ENCODE peak calls at places on chromosomes 5 and 9, in five cellular contexts. One of them, this sample, is unnamed.

GRCh38 chr5:99587983-99588382 is 659.2 kb upstream of the CHD1 start:
- DNase-seq in HepG2: no peak
- DNase-seq in OCI-LY7: no peak
- DNase-seq in pancreas: no peak
- DNase-seq in cardiac muscle cell: no peak
- DNase-seq in this sample: no peak

GRCh38 chr5:78591227-78591626 is 57.3 kb downstream of the LHFPL2 start:
- DNase-seq in HepG2: peak; percentile 54
- DNase-seq in OCI-LY7: no peak
- DNase-seq in pancreas: no peak
- DNase-seq in cardiac muscle cell: peak; percentile 70
- DNase-seq in this sample: no peak

GRCh38 chr9:32703635-32704034 is 68.2 kb upstream of the TAF1L start:
- DNase-seq in HepG2: peak; percentile 5
- DNase-seq in OCI-LY7: peak; percentile 33
- DNase-seq in pancreas: no peak
- DNase-seq in cardiac muscle cell: peak; percentile 7
- DNase-seq in this sample: no peak

GRCh38 chr5:171595801-171596231 is 176.4 kb downstream of the FGF18 start:
- DNase-seq in HepG2: peak; percentile 4
- DNase-seq in OCI-LY7: no peak
- DNase-seq in pancreas: no peak
- DNase-seq in cardiac muscle cell: peak; percentile 63
- DNase-seq in this sample: peak; percentile 19

GRCh38 chr5:109155625-109156024 is 254.1 kb downstream of the PJA2 start:
- DNase-seq in HepG2: no peak
- DNase-seq in OCI-LY7: no peak
- DNase-seq in pancreas: no peak
- DNase-seq in cardiac muscle cell: no peak
- DNase-seq in this sample: no peak

GRCh38 chr5:96093890-96094381 is 132.3 kb upstream of the ELL2 start:
- DNase-seq in HepG2: peak; percentile 74
- DNase-seq in OCI-LY7: no peak
- DNase-seq in pancreas: no peak
- DNase-seq in cardiac muscle cell: no peak
- DNase-seq in this sample: no peak

GRCh38 chr5:102764381-102765005 is 9.4 kb downstream of the PAM start:
- DNase-seq in HepG2: no peak
- DNase-seq in OCI-LY7: no peak
- DNase-seq in pancreas: no peak
- DNase-seq in cardiac muscle cell: no peak
- DNase-seq in this sample: no peak

GRCh38 chr5:119031905-119032304 is 39.0 kb upstream of the DMXL1 start:
- DNase-seq in HepG2: no peak
- DNase-seq in OCI-LY7: peak; percentile 76
- DNase-seq in pancreas: no peak
- DNase-seq in cardiac muscle cell: no peak
- DNase-seq in this sample: no peak

GRCh38 chr9:121651295-121652036 is at the start of gene DAB2IP:
- DNase-seq in HepG2: no peak
- DNase-seq in OCI-LY7: no peak
- DNase-seq in pancreas: peak; percentile 76
- DNase-seq in cardiac muscle cell: peak; percentile 63
- DNase-seq in this sample: peak; percentile 81
- H3K4me1 ChIP-seq in HepG2: peaks cover 59% of the 10 kb centered on the region
- H3K4me1 ChIP-seq in OCI-LY7: no peaks in the 10 kb centered on the region
- H3K4me1 ChIP-seq in pancreas: peaks cover 4% of the 10 kb centered on the region
- H3K4me1 ChIP-seq in cardiac muscle cell: peaks cover 24% of the 10 kb centered on the region
- H3K4me1 ChIP-seq in this sample: peaks cover 26% of the 10 kb centered on the region

GRCh38 chr5:68345595-68345994 is 130.0 kb downstream of the PIK3R1 start:
- DNase-seq in HepG2: no peak
- DNase-seq in OCI-LY7: no peak
- DNase-seq in pancreas: no peak
- DNase-seq in cardiac muscle cell: no peak
- DNase-seq in this sample: no peak
- H3K27ac ChIP-seq in HepG2: no peak overlapping the region
- H3K27ac ChIP-seq in OCI-LY7: no peak overlapping the region
- H3K27ac ChIP-seq in pancreas: no peak overlapping the region
- H3K27ac ChIP-seq in cardiac muscle cell: no peak overlapping the region
- H3K27ac ChIP-seq in this sample: no peak overlapping the region

DNA sequence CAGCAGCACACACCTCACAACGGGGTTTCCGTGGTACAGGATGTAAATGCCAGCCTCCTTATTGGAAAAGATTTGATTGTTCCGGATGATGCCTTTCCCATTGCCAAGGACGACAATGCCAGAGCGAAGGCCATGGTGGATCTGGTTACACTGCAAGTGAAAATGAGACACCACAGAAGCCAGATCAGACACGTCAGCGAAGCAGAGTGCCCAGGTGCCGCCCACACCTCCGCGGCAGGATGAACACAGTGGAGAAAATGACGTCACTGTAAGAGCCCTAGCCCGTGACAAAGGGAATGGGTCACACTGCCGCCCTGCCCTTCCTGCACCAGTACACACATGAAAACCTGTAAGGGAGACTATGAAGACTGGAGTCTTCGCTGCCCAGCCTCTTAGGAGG is 43.4 kb downstream of the POLR1E start:
- DNase-seq in HepG2: no peak
- DNase-seq in OCI-LY7: peak; percentile 45
- DNase-seq in pancreas: no peak
- DNase-seq in cardiac muscle cell: no peak
- DNase-seq in this sample: no peak
- H3K4me3 ChIP-seq in HepG2: no peak overlapping the region
- H3K4me3 ChIP-seq in OCI-LY7: no peak overlapping the region
- H3K4me3 ChIP-seq in pancreas: no peak overlapping the region
- H3K4me3 ChIP-seq in cardiac muscle cell: no peak overlapping the region
- H3K4me3 ChIP-seq in this sample: no peak overlapping the region

GRCh38 chr5:149798466-149798865 is 68.4 kb downstream of the PPARGC1B start:
- DNase-seq in HepG2: peak; percentile 44
- DNase-seq in OCI-LY7: no peak
- DNase-seq in pancreas: no peak
- DNase-seq in cardiac muscle cell: no peak
- DNase-seq in this sample: no peak
- H3K4me1 ChIP-seq in HepG2: peaks cover 19% of the 10 kb centered on the region
- H3K4me1 ChIP-seq in OCI-LY7: no peaks in the 10 kb centered on the region
- H3K4me1 ChIP-seq in pancreas: no peaks in the 10 kb centered on the region
- H3K4me1 ChIP-seq in cardiac muscle cell: peaks cover 57% of the 10 kb centered on the region
- H3K4me1 ChIP-seq in this sample: no peaks in the 10 kb centered on the region

GRCh38 chr5:167755420-167755819 is 536.0 kb upstream of the WWC1 start:
- DNase-seq in HepG2: no peak
- DNase-seq in OCI-LY7: no peak
- DNase-seq in pancreas: no peak
- DNase-seq in cardiac muscle cell: no peak
- DNase-seq in this sample: no peak

GRCh38 chr5:167753725-167754490 is 537.5 kb upstream of the WWC1 start:
- DNase-seq in HepG2: no peak
- DNase-seq in OCI-LY7: no peak
- DNase-seq in pancreas: no peak
- DNase-seq in cardiac muscle cell: no peak
- DNase-seq in this sample: no peak

GRCh38 chr5:167759411-167759821 is 532.0 kb upstream of the WWC1 start:
- DNase-seq in HepG2: no peak
- DNase-seq in OCI-LY7: no peak
- DNase-seq in pancreas: no peak
- DNase-seq in cardiac muscle cell: peak; percentile 43
- DNase-seq in this sample: no peak

DNA sequence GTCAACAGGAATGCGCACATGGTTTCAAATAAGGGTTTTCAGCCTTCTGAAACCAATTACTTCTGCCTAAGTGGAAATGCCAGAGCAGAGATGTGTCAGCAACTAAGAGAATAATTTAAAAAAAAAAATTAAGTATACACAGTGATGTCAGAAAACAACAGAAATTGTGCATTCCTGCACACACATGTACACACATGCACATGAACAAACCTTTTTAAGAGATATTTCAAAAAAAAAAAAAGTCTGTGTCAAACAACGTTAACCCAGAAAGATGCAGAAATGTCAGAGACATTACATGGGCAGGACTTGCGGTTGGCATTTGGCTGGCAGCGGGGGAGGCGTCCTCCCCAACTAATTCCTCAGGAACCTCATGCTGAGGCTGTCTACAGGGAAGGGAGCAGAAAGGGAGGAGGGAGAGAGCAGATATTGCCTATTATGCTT is 536.9 kb upstream of the WWC1 start:
- DNase-seq in HepG2: no peak
- DNase-seq in OCI-LY7: no peak
- DNase-seq in pancreas: no peak
- DNase-seq in cardiac muscle cell: peak; percentile 6
- DNase-seq in this sample: no peak
- H3K27ac ChIP-seq in HepG2: no peak overlapping the region
- H3K27ac ChIP-seq in OCI-LY7: no peak overlapping the region
- H3K27ac ChIP-seq in pancreas: no peak overlapping the region
- H3K27ac ChIP-seq in cardiac muscle cell: no peak overlapping the region
- H3K27ac ChIP-seq in this sample: no peak overlapping the region

GRCh38 chr5:84383296-84383815 is 1.3 kb downstream of the EDIL3 start:
- DNase-seq in HepG2: no peak
- DNase-seq in OCI-LY7: no peak
- DNase-seq in pancreas: no peak
- DNase-seq in cardiac muscle cell: no peak
- DNase-seq in this sample: no peak
- H3K4me3 ChIP-seq in HepG2: no peak overlapping the region
- H3K4me3 ChIP-seq in OCI-LY7: no peak overlapping the region
- H3K4me3 ChIP-seq in pancreas: peak overlapping the region; percentile 40
- H3K4me3 ChIP-seq in cardiac muscle cell: peak overlapping the region; percentile 52
- H3K4me3 ChIP-seq in this sample: no peak overlapping the region

GRCh38 chr9:94799578-94800264 is 73.2 kb downstream of the AOPEP start:
- DNase-seq in HepG2: no peak
- DNase-seq in OCI-LY7: no peak
- DNase-seq in pancreas: no peak
- DNase-seq in cardiac muscle cell: peak; percentile 79
- DNase-seq in this sample: no peak
- H3K4me1 ChIP-seq in HepG2: peaks cover 34% of the 10 kb centered on the region
- H3K4me1 ChIP-seq in OCI-LY7: peaks cover 5% of the 10 kb centered on the region
- H3K4me1 ChIP-seq in pancreas: no peaks in the 10 kb centered on the region
- H3K4me1 ChIP-seq in cardiac muscle cell: no peaks in the 10 kb centered on the region
- H3K4me1 ChIP-seq in this sample: no peaks in the 10 kb centered on the region

GRCh38 chr5:101103874-101104273 is 200.8 kb upstream of the ST8SIA4 start:
- DNase-seq in HepG2: peak; percentile 52
- DNase-seq in OCI-LY7: no peak
- DNase-seq in pancreas: no peak
- DNase-seq in cardiac muscle cell: no peak
- DNase-seq in this sample: no peak
- H3K27ac ChIP-seq in HepG2: no peak overlapping the region
- H3K27ac ChIP-seq in OCI-LY7: no peak overlapping the region
- H3K27ac ChIP-seq in pancreas: no peak overlapping the region
- H3K27ac ChIP-seq in cardiac muscle cell: no peak overlapping the region
- H3K27ac ChIP-seq in this sample: no peak overlapping the region